ENCODE peak calls at places on chromosomes 7 and 10, in five cellular contexts. O is K562, P is H1, X is SK-N-SH, F is HepG2. Q is an unnamed sample.
A peak's percentile ranks its signal among the peaks of the same experiment; 100 is the strongest.

GRCh38 chr7:47762746-47763062 is 180.8 kb upstream of the TNS3 start:
- DNase-seq in P (no peak), O (no peak), F (no peak), X (no peak), Q (no peak)

GRCh38 chr10:97426776-97427570 is 982 bp downstream of the PGAM1 start:
- DNase-seq in X (no peak), F (no peak), O (no peak), P (no peak), Q (no peak)

GRCh38 chr7:73701357-73701995 is 18.0 kb downstream of the STX1A start:
- DNase-seq in X (peak; percentile 92), O (peak; percentile 80), F (peak; percentile 54), P (peak; percentile 53), Q (no peak)

GRCh38 chr7:53350241-53350640 is 314.8 kb downstream of the POM121L12 start:
- DNase-seq in P (peak; percentile 41), O (peak; percentile 12), X (peak; percentile 38), F (no peak), Q (no peak)

GRCh38 chr7:132386249-132386681 is 190.0 kb downstream of the PLXNA4 start:
- DNase-seq in F (no peak), O (no peak), P (no peak), X (peak; percentile 72), Q (no peak)

GRCh38 chr10:95792874-95793285 is 36.9 kb downstream of the ENTPD1 start:
- DNase-seq in O (no peak), P (no peak), F (no peak), X (no peak), Q (no peak)

GRCh38 chr10:71471031-71471430 is 74.3 kb downstream of the CDH23 start:
- DNase-seq in F (no peak), P (no peak), X (no peak), O (no peak), Q (no peak)

GRCh38 chr7:149285581-149285975 is 23.6 kb downstream of the ZNF783 start:
- DNase-seq in F (no peak), X (peak; percentile 78), P (no peak), O (no peak), Q (no peak)

GRCh38 chr10:34615770-34616169 is 199.3 kb downstream of the PARD3 start:
- DNase-seq in F (no peak), X (no peak), O (no peak), P (no peak), Q (no peak)

GRCh38 chr7:31955021-31955420 is 115.2 kb downstream of the PDE1C start:
- DNase-seq in O (no peak), P (no peak), F (no peak), X (no peak), Q (no peak)

GRCh38 chr10:86203162-86203905 is 163.3 kb downstream of the GRID1 start:
- DNase-seq in O (peak; percentile 10), X (no peak), F (peak; percentile 7), P (peak; percentile 7), Q (no peak)

GRCh38 chr10:14507156-14507555 is 176.4 kb upstream of the FRMD4A start:
- DNase-seq in F (no peak), O (no peak), X (no peak), P (no peak), Q (no peak)

GRCh38 chr10:95544783-95545500 is 16.2 kb downstream of the SORBS1 start:
- DNase-seq in O (no peak), F (no peak), P (no peak), X (no peak), Q (no peak)

GRCh38 chr7:2436341-2437104 is 33.1 kb downstream of the CHST12 start:
- DNase-seq in O (no peak), X (peak; percentile 32), F (no peak), P (no peak), Q (no peak)

GRCh38 chr7:93719546-93719945 is 145.0 kb upstream of the CALCR start:
- DNase-seq in O (no peak), F (no peak), P (no peak), X (no peak), Q (no peak)

GRCh38 chr7:107012691-107013090 is 31.8 kb upstream of the PRKAR2B start:
- DNase-seq in P (no peak), O (no peak), F (no peak), X (no peak), Q (no peak)

GRCh38 chr7:156731651-156732050 is 91.1 kb downstream of the RNF32 start:
- DNase-seq in P (no peak), X (no peak), O (no peak), F (no peak), Q (no peak)

GRCh38 chr10:35140126-35140525 is 13.5 kb downstream of the CREM start:
- DNase-seq in P (no peak), F (no peak), X (no peak), O (no peak), Q (no peak)

GRCh38 chr7:99563650-99564049 is 5.2 kb downstream of the ZNF655 start:
- DNase-seq in O (no peak), X (no peak), P (no peak), F (no peak), Q (no peak)

GRCh38 chr10:11406746-11407145 is 204.7 kb downstream of the USP6NL start:
- DNase-seq in X (no peak), O (no peak), F (no peak), P (no peak), Q (no peak)

GRCh38 chr10:11409357-11409756 is 202.1 kb downstream of the USP6NL start:
- DNase-seq in O (no peak), X (no peak), P (no peak), F (no peak), Q (no peak)

GRCh38 chr10:11404931-11405330 is 206.5 kb downstream of the USP6NL start:
- DNase-seq in O (no peak), P (no peak), F (no peak), X (no peak), Q (no peak)

GRCh38 chr10:11411926-11412545 is 199.4 kb downstream of the USP6NL start:
- DNase-seq in X (no peak), O (no peak), P (no peak), F (no peak), Q (no peak)

GRCh38 chr10:11407939-11408338 is 203.5 kb downstream of the USP6NL start:
- DNase-seq in P (no peak), X (no peak), O (no peak), F (no peak), Q (no peak)
- TF ChIP-seq POLR2AphosphoS5 in P (no peak), X (no peak), O (no peak), F (no peak), Q (no peak)

GRCh38 chr7:111041577-111041976 is 49.4 kb upstream of the LRRN3 start:
- DNase-seq in F (no peak), X (no peak), P (no peak), O (no peak), Q (no peak)
- TF ChIP-seq TAF1 in F (no peak), X (no peak), P (no peak), O (no peak), Q (no peak)

GRCh38 chr7:98251251-98251843 is 685 bp downstream of the TECPR1 start:
- DNase-seq in P (no peak), X (no peak), O (no peak), F (peak; percentile 63), Q (no peak)

GRCh38 chr7:98252655-98253054 is 623 bp upstream of the TECPR1 start:
- DNase-seq in P (no peak), X (no peak), F (no peak), O (no peak), Q (no peak)

GRCh38 chr7:98250789-98251188 is 1.2 kb downstream of the TECPR1 start:
- DNase-seq in F (no peak), P (no peak), O (peak; percentile 13), X (no peak), Q (no peak)

GRCh38 chr7:98254516-98254915 is 2.5 kb upstream of the TECPR1 start:
- DNase-seq in F (no peak), P (no peak), O (no peak), X (no peak), Q (no peak)

GRCh38 chr7:98251844-98252639 is at the start of gene TECPR1:
- DNase-seq in P (peak; percentile 66), O (peak; percentile 97), X (peak; percentile 100), F (peak; percentile 90), Q (peak; percentile 100)
- TF ChIP-seq POLR2AphosphoS5 in P (peak; percentile 28), O (no peak), X (peak; percentile 64), F (peak; percentile 64), Q (peak; percentile 41)

GRCh38 chr7:22931011-22931410 is 82.9 kb downstream of the HYCC1 start:
- DNase-seq in X (no peak), F (no peak), P (no peak), O (no peak), Q (no peak)
- TF ChIP-seq TAF1 in X (no peak), F (no peak), P (no peak), O (no peak), Q (no peak)

GRCh38 chr7:105794741-105795729 is 81.4 kb downstream of the ATXN7L1 start:
- DNase-seq in P (no peak), F (no peak), X (no peak), O (no peak), Q (no peak)
- TF ChIP-seq POLR2AphosphoS5 in P (no peak), F (no peak), X (no peak), O (no peak), Q (no peak)

GRCh38 chr10:74027702-74028101 is 29.8 kb downstream of the VCL start:
- DNase-seq in X (no peak), O (no peak), P (no peak), F (no peak), Q (no peak)
- TF ChIP-seq TAF1 in X (no peak), O (no peak), P (no peak), F (no peak), Q (no peak)

GRCh38 chr7:102424787-102425218 is 8.6 kb upstream of the ORAI2 start:
- DNase-seq in P (no peak), X (no peak), O (no peak), F (no peak), Q (no peak)
- TF ChIP-seq POLR2AphosphoS5 in P (no peak), X (no peak), O (no peak), F (no peak), Q (no peak)

DNA sequence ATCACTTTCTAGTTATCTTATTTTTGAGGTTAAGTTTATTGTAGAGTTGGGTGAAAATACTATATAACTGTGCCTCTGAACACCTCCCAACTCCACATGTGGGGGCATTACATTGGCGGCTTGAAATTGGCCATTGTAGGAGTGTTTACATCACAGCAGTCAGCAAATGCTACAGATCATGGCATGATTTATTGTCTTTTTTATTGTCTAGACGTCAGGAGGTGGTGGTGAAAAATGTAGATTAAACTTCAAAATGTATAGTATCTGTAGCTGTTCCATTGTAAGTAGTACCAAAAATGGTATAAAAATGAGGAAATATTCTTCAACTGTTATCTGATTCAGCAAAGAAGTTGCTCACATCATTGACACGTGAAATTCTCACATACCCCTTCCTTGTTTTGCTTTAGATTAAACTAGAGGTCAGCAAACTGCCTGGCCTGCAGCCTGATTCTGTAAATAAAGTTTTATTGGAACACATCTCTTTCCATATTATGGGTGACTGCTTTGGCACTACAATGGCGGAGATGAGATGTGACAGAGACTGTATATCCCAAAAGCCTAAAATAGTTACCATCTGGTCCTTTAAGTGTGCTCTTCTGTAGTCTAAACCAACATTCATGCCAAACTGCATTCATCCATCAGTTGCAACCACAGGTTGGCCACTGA is 35.1 kb downstream of the TAF3 start:
- DNase-seq in X (no peak), P (no peak), F (no peak), O (no peak), Q (no peak)
- TF ChIP-seq TAF1 in X (no peak), P (no peak), F (no peak), O (no peak), Q (no peak)

Q was measured in GM12892.